ENCODE peak calls at places on chromosomes 11 and 22, in seven cellular contexts. Q is HCT116, K is H1, I is HepG2, A is SK-N-SH, H is K562, T is GM12878. D is an unnamed sample.

GRCh38 chr11:118193910-118194566 is 17.6 kb upstream of the SCN2B start:
- DNase-seq in Q (no peak), K (no peak), I (no peak), A (no peak), H (no peak), T (no peak), D (no peak)

GRCh38 chr11:123525511-123525918 is 95.4 kb downstream of the GRAMD1B start:
- DNase-seq in Q (no peak), K (no peak), I (no peak), A (peak), H (no peak), T (no peak), D (peak)

GRCh38 chr11:27241316-27242122 is 121.5 kb downstream of the CCDC34 start:
- DNase-seq in Q (no peak), K (no peak), I (no peak), A (no peak), H (no peak), T (no peak), D (no peak)

GRCh38 chr11:1864216-1864615 is 11.3 kb downstream of the LSP1 start:
- DNase-seq in Q (no peak), K (no peak), I (no peak), A (peak), H (no peak), T (no peak), D (no peak)

GRCh38 chr11:131910491-131911387 is 540.3 kb downstream of the NTM start:
- DNase-seq in Q (no peak), K (peak), I (no peak), A (peak), H (no peak), T (no peak), D (peak)

GRCh38 chr11:71474141-71474770 is 21.3 kb downstream of the NADSYN1 start:
- DNase-seq in Q (no peak), K (no peak), I (no peak), A (no peak), H (no peak), T (no peak), D (no peak)

GRCh38 chr11:1193326-1194230 is 29.3 kb upstream of the MUC5B start:
- DNase-seq in Q (no peak), K (no peak), I (no peak), A (peak), H (no peak), T (no peak), D (no peak)

GRCh38 chr11:125295922-125296321 is 131.4 kb downstream of the PKNOX2 start:
- DNase-seq in Q (no peak), K (no peak), I (no peak), A (no peak), H (no peak), T (no peak), D (no peak)

GRCh38 chr11:134756811-134757540 is 344.9 kb upstream of the B3GAT1 start:
- DNase-seq in Q (no peak), K (no peak), I (no peak), A (no peak), H (no peak), T (no peak), D (no peak)

GRCh38 chr11:129372609-129373488 is 2.8 kb upstream of the BARX2 start:
- DNase-seq in Q (no peak), K (peak), I (no peak), A (peak), H (no peak), T (no peak), D (no peak)

GRCh38 chr22:20615021-20615420 is 107.6 kb downstream of the MED15 start:
- DNase-seq in Q (no peak), K (no peak), I (no peak), A (no peak), H (no peak), T (no peak), D (no peak)

GRCh38 chr11:84793318-84793717 is 833.8 kb downstream of the DLG2 start:
- DNase-seq in Q (no peak), K (no peak), I (no peak), A (no peak), H (no peak), T (no peak), D (no peak)

GRCh38 chr11:34595391-34595790 is 25.5 kb upstream of the EHF start:
- DNase-seq in Q (no peak), K (no peak), I (no peak), A (no peak), H (no peak), T (no peak), D (no peak)

GRCh38 chr22:17922925-17923898 is 101.1 kb downstream of the MICAL3 start:
- DNase-seq in Q (no peak), K (no peak), I (no peak), A (no peak), H (no peak), T (no peak), D (peak)

GRCh38 chr22:35703861-35704584 is 13.6 kb upstream of the APOL5 start:
- DNase-seq in Q (no peak), K (no peak), I (no peak), A (no peak), H (no peak), T (no peak), D (no peak)

GRCh38 chr11:46346886-46347636 is at the start of gene DGKZ:
- DNase-seq in Q (peak), K (peak), I (peak), A (peak), H (peak), T (no peak), D (peak)

GRCh38 chr11:25734592-25735211 is 597.2 kb upstream of the ANO3 start:
- DNase-seq in Q (no peak), K (no peak), I (peak), A (peak), H (no peak), T (no peak), D (peak)

GRCh38 chr11:27716850-27717249 is 16.6 kb upstream of the BDNF start:
- DNase-seq in Q (no peak), K (no peak), I (no peak), A (no peak), H (no peak), T (no peak), D (no peak)

GRCh38 chr11:1222491-1223345 is at the start of gene MUC5B:
- DNase-seq in Q (no peak), K (peak), I (no peak), A (peak), H (no peak), T (no peak), D (no peak)

GRCh38 chr11:14902650-14903350 is 10.8 kb upstream of the CYP2R1 start:
- DNase-seq in Q (no peak), K (no peak), I (no peak), A (no peak), H (no peak), T (no peak), D (no peak)

GRCh38 chr11:108994887-108995286 is 330.0 kb downstream of the DDX10 start:
- DNase-seq in Q (no peak), K (no peak), I (no peak), A (no peak), H (no peak), T (no peak), D (no peak)

GRCh38 chr11:130796828-130797227 is 119.5 kb downstream of the SNX19 start:
- DNase-seq in Q (no peak), K (no peak), I (no peak), A (no peak), H (no peak), T (no peak), D (no peak)

GRCh38 chr11:4044971-4045646 is 49.5 kb upstream of the RRM1 start:
- DNase-seq in Q (no peak), K (no peak), I (peak), A (no peak), H (no peak), T (no peak), D (no peak)

GRCh38 chr11:19679952-19680823 is 32.4 kb upstream of the NAV2 start:
- DNase-seq in Q (peak), K (peak), I (no peak), A (peak), H (no peak), T (no peak), D (no peak)

GRCh38 chr11:48052183-48053040 is 72.1 kb downstream of the PTPRJ start:
- DNase-seq in Q (peak), K (peak), I (no peak), A (no peak), H (no peak), T (no peak), D (peak)

GRCh38 chr11:132943737-132944556 is 588.4 kb downstream of the OPCML start:
- DNase-seq in Q (no peak), K (peak), I (no peak), A (peak), H (no peak), T (no peak), D (no peak)

GRCh38 chr22:44352378-44353062 is 39.8 kb upstream of the SHISAL1 start:
- DNase-seq in Q (no peak), K (no peak), I (no peak), A (no peak), H (no peak), T (no peak), D (no peak)

GRCh38 chr11:65116370-65117205 is 913 bp downstream of the ZNHIT2 start:
- DNase-seq in Q (no peak), K (peak), I (no peak), A (peak), H (peak), T (no peak), D (peak)

GRCh38 chr11:81963018-81963417 is 770.6 kb downstream of the FAM181B start:
- DNase-seq in Q (no peak), K (no peak), I (peak), A (peak), H (peak), T (no peak), D (no peak)

GRCh38 chr11:81970886-81971285 is 762.8 kb downstream of the FAM181B start:
- DNase-seq in Q (no peak), K (no peak), I (no peak), A (no peak), H (no peak), T (no peak), D (no peak)

GRCh38 chr11:81966340-81966739 is 767.3 kb downstream of the FAM181B start:
- DNase-seq in Q (no peak), K (no peak), I (no peak), A (no peak), H (no peak), T (no peak), D (no peak)

GRCh38 chr11:81967242-81967641 is 766.4 kb downstream of the FAM181B start:
- DNase-seq in Q (no peak), K (no peak), I (no peak), A (no peak), H (no peak), T (no peak), D (no peak)
- TF ChIP-seq JUND in Q (no peak), K (no peak), I (no peak), A (no peak), H (no peak), T (no peak), D (no peak)

DNA sequence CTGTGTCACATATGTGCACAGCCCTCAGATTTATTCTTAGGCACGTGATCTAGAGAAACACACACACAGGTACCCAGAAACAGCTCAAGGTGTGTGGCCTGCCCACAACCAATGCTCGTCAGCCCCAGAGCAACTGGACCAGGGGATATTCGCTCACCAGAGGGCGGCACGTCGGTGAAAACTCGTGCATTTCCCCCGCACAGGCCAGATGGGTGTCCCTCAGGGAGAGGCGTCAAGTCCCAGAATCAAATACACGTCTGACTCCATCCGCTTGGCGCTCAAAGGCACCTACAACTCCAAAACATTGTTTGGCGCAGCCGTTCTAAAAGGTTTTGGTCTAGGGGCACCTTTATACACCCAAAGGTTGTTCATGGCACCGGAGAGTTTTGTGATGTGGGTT is 429.0 kb downstream of the BRD1 start:
- DNase-seq in Q (no peak), K (no peak), I (no peak), A (no peak), H (no peak), T (no peak), D (no peak)
- TF ChIP-seq JUND in Q (no peak), K (no peak), I (no peak), A (no peak), H (no peak), T (no peak), D (no peak)

GRCh38 chr22:46501701-46502100 is 35.7 kb downstream of the CELSR1 start:
- DNase-seq in Q (no peak), K (no peak), I (no peak), A (no peak), H (no peak), T (no peak), D (no peak)

GRCh38 chr22:46502346-46502745 is 35.1 kb downstream of the CELSR1 start:
- DNase-seq in Q (no peak), K (no peak), I (no peak), A (no peak), H (no peak), T (no peak), D (no peak)

GRCh38 chr22:46499798-46500174 is 37.6 kb downstream of the CELSR1 start:
- DNase-seq in Q (no peak), K (no peak), I (no peak), A (no peak), H (no peak), T (no peak), D (no peak)

GRCh38 chr22:46502776-46503175 is 34.6 kb downstream of the CELSR1 start:
- DNase-seq in Q (no peak), K (no peak), I (no peak), A (peak), H (no peak), T (no peak), D (no peak)

DNA sequence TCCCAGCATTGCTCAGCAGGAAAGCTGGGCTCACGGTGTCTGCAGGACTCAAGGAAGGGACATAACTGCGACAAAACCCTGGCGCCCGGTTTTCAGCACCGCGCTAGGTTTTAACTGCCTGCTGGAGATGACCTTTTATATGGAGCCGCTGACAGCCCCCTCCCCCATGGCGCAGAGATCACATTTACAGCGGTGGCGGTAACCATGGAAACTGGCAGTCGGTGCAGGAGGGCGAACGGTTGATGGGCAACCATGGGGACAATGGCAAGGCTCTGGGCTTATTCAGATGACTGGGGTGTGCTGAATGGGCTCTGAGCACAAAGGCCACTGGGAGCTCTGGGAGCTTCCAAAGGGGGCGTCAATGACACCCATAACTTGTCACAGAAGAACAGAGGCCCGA is 37.2 kb downstream of the CELSR1 start:
- DNase-seq in Q (no peak), K (peak), I (no peak), A (no peak), H (no peak), T (no peak), D (no peak)
- TF ChIP-seq JUND in Q (no peak), K (no peak), I (no peak), A (no peak), H (no peak), T (no peak), D (no peak)

GRCh38 chr11:82987997-82988396 is 83.7 kb downstream of the RAB30 start:
- DNase-seq in Q (no peak), K (no peak), I (no peak), A (no peak), H (no peak), T (no peak), D (no peak)

GRCh38 chr11:82992219-82992618 is 79.5 kb downstream of the RAB30 start:
- DNase-seq in Q (no peak), K (no peak), I (no peak), A (no peak), H (no peak), T (no peak), D (no peak)

GRCh38 chr11:82988936-82989627 is 82.6 kb downstream of the RAB30 start:
- DNase-seq in Q (no peak), K (no peak), I (peak), A (no peak), H (peak), T (no peak), D (no peak)

GRCh38 chr11:82986491-82986890 is 85.0 kb downstream of the DDIAS start:
- DNase-seq in Q (no peak), K (no peak), I (no peak), A (no peak), H (no peak), T (no peak), D (no peak)

DNA sequence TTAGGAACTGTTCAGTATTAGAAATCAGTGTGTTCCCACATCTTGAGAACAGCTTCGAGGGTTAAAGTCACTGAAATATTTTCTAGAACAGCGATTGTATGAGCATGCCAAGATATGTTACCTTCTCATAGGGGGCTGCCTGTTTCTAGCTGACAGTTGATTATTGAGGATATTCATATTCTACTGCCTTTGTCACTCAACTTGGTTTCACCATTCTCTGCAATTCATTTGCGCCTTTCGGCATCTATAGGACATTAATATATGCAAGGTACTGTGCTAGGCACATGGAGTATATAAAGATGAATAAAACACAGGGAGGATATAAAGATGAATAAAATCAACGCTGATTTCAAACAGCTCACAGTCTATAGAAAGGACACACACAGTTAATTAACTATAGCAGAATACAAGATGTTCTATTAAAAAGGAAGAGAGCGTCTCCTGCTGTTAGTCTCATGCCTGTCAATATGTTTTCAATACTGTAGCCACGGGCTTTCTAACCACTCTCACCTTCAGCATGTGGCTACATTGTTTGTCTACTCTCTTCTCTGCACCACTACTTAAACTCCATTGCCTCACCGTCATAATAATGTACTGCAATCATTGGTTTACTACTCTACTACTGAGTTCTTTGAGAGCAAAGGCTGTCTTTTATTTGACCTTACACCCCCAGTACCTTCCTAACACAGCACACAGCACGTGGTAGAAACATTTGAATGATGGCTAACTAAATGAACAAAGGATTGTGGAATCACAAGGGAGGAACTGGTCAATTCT is 81.9 kb downstream of the RAB30 start:
- DNase-seq in Q (no peak), K (no peak), I (peak), A (no peak), H (no peak), T (no peak), D (no peak)
- TF ChIP-seq JUND in Q (no peak), K (no peak), I (no peak), A (no peak), H (no peak), T (no peak), D (no peak)

DNA sequence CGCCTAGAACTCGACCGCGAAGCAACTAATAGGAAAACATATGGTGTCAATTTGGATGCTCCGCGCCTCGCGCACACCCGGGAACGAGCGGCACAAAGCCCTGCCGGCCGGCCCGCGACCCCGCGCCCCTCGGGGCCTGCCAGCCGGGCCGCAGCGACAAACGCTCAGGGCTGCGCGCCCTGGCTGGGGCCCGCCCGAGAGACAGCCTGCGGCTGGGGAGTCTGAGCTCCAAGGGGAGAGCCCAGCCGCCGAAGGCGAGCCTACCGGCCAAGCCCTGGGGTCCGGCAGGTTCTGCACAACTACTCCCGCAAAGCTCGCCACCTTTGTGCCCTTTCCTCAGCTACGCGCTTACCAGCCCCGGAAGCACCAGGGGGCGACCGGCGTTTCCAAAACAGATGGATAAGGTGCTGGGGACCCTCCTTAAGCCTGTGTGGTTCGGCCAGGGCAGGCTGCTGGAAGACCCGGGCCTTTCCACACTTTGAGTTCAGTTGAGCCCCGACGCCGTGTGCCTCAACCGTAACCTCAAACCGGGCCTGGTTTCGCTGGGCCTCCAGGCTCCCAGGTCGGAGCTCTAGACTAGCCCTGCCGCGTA is 6.0 kb downstream of the PAX6 start:
- DNase-seq in Q (no peak), K (peak), I (no peak), A (peak), H (no peak), T (no peak), D (no peak)
- TF ChIP-seq JUND in Q (no peak), K (no peak), I (no peak), A (no peak), H (no peak), T (no peak), D (no peak)

DNA sequence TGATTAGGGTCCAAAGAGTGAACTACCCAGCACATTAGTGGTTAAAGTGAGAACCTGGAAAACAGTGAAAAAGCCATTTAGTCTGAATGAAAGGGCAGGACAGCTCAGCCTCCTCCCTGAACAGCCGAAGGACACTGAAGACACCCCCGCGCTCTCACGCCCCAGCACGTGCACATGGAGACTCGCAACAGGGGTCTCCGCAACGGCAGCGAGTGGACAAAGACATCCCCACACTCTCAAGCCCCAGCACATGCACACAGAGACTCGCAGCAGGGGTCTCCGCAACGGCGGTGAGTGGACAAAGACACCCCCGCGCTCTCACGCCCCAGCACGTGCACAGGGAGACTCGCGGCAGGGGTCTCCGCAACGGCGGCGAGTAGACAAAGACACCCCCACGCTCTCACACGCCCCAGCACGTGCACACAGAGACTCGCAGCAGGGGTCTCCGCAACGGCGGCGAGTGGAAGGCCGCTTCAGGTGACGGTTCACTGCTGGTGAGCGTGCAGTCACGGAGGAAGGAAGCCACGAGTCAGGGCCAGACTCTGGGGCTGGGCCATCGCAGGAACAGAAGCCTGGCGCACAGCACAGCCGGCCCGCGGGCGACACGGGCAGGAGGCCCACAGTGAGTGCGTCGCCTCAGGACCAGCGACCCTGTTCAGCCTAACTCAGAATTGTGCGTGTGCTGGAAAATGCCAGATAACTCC is 43.6 kb downstream of the BRD1 start:
- DNase-seq in Q (no peak), K (no peak), I (no peak), A (no peak), H (no peak), T (no peak), D (no peak)
- TF ChIP-seq JUND in Q (no peak), K (no peak), I (no peak), A (no peak), H (no peak), T (no peak), D (no peak)